ENCODE peak calls at places on chromosomes 3 and 15, in four cellular contexts. J, N, F and R are unnamed samples.

GRCh38 chr3:39707314-39707909 is 102.0 kb upstream of the MYRIP start:
- DNase-seq in N (no peak), F (no peak), J (peak), R (peak)

GRCh38 chr15:80998252-80998651 is 2.5 kb upstream of the TLNRD1 start:
- DNase-seq in N (no peak), F (no peak), J (no peak), R (no peak)

GRCh38 chr15:67003586-67003985 is 61.8 kb upstream of the SMAD3 start:
- DNase-seq in F (no peak), J (peak), N (no peak), R (no peak)

GRCh38 chr3:67662733-67663132 is 8.3 kb upstream of the SUCLG2 start:
- DNase-seq in J (no peak), N (no peak), F (no peak), R (no peak)

GRCh38 chr15:22808240-22808639 is 21.8 kb downstream of the NIPA1 start:
- DNase-seq in N (no peak), J (no peak), F (no peak), R (no peak)

GRCh38 chr15:59165726-59166125 is 40.9 kb upstream of the LDHAL6B start:
- DNase-seq in F (no peak), J (no peak), N (no peak), R (no peak)

GRCh38 chr3:170038434-170039110 is 777 bp downstream of the GPR160 start:
- DNase-seq in F (peak), J (no peak), N (peak), R (peak)

GRCh38 chr15:74350295-74351275 is 16.9 kb downstream of the CYP11A1 start:
- DNase-seq in N (no peak), J (no peak), F (no peak), R (peak)

GRCh38 chr3:45795882-45796765 is at the start of gene SLC6A20:
- DNase-seq in N (peak), F (no peak), J (no peak), R (peak)

GRCh38 chr3:186025161-186025560 is 83.7 kb downstream of the ETV5 start:
- DNase-seq in J (peak), N (no peak), F (no peak), R (no peak)

GRCh38 chr15:41621200-41622193 is 38.7 kb upstream of the MGA start:
- DNase-seq in N (peak), J (peak), F (peak), R (peak)

GRCh38 chr15:62821384-62822131 is 221.0 kb upstream of the TPM1 start:
- DNase-seq in N (no peak), J (no peak), F (no peak), R (no peak)

GRCh38 chr3:129424185-129424841 is 4.1 kb downstream of the EFCAB12 start:
- DNase-seq in N (no peak), F (no peak), J (peak), R (peak)

GRCh38 chr3:194203482-194204035 is 67.6 kb downstream of the HES1 start:
- DNase-seq in J (no peak), F (no peak), N (peak), R (peak)

GRCh38 chr3:29757054-29757777 is 476.3 kb downstream of the RBMS3 start:
- DNase-seq in N (no peak), J (peak), F (no peak), R (peak)

GRCh38 chr15:65189102-65189740 is 4.1 kb upstream of the CLPX start:
- DNase-seq in N (peak), F (peak), J (peak), R (peak)

GRCh38 chr15:70463453-70463834 is 299.9 kb downstream of the UACA start:
- DNase-seq in N (no peak), F (no peak), J (no peak), R (no peak)

GRCh38 chr15:64678126-64678819 is 97.1 kb downstream of the RBPMS2 start:
- DNase-seq in N (no peak), J (no peak), F (no peak), R (no peak)

GRCh38 chr3:107993771-107994170 is 97.1 kb downstream of the CD47 start:
- DNase-seq in N (no peak), J (peak), F (no peak), R (no peak)

GRCh38 chr3:84110787-84111186 is 848.0 kb upstream of the CADM2 start:
- DNase-seq in N (no peak), J (no peak), F (no peak), R (no peak)

GRCh38 chr3:84109911-84110310 is 848.9 kb upstream of the CADM2 start:
- DNase-seq in J (no peak), N (no peak), F (no peak), R (no peak)

GRCh38 chr3:84108442-84108971 is 850.3 kb upstream of the CADM2 start:
- DNase-seq in F (no peak), J (peak), N (no peak), R (peak)
- H3K56ac ChIP-seq in F (no peak), J (no peak), N (no peak), R (no peak)

DNA sequence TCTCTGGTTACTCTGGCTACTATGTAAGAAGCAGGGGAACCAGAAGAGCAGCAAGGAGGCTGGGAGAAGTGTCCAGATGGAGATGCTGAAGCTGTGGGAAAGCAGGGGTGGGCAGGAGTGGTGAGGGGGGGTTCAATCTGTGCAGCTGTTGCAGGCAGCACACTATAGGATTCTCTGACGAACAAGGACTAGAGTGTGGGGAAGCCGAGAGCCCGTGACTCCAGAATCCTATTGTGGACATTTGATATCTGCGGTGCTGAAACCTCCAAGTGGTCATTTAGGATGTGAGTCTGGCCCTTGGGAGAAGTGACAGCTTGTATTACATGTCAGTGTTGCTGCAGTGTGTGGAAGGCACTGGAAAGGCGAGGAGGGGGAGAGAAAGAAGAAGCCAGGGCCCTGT is 60.5 kb downstream of the GABRB3 start:
- DNase-seq in F (no peak), J (no peak), N (no peak), R (no peak)
- H3K56ac ChIP-seq in F (no peak), J (no peak), N (no peak), R (peak)

DNA sequence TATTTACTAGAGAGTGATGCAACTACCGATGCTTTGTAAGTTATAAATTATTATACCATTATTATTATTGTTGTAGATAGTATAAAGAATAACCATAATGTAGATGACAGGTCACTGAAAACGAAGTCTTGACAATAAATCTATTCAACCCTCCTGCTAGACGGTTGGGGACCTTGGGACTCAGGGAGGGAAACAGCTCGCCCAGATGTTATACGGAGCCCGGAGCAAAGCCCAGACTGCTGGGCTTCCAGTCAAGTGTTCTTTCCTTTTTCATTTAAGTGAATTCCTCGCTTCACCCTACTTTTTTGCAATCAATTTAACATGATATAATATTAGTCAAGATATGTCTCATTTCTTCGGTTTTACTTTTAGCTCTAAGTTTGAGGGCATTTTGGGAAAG is 173.5 kb upstream of the TP63 start:
- DNase-seq in J (no peak), F (no peak), N (no peak), R (no peak)
- H3K56ac ChIP-seq in J (no peak), F (no peak), N (no peak), R (no peak)

GRCh38 chr3:13296662-13297061 is 123.5 kb downstream of the NUP210 start:
- DNase-seq in N (no peak), J (no peak), F (no peak), R (peak)
- H3K56ac ChIP-seq in N (no peak), J (no peak), F (no peak), R (no peak)

GRCh38 chr3:100171211-100171700 is 57.0 kb upstream of the FILIP1L start:
- DNase-seq in N (no peak), F (no peak), J (no peak), R (no peak)

GRCh38 chr3:100165926-100166550 is 51.7 kb upstream of the FILIP1L start:
- DNase-seq in J (no peak), N (no peak), F (no peak), R (no peak)

GRCh38 chr3:100173931-100174330 is 59.6 kb upstream of the FILIP1L start:
- DNase-seq in J (no peak), F (no peak), N (no peak), R (no peak)

GRCh38 chr3:100169186-100169585 is 54.9 kb upstream of the FILIP1L start:
- DNase-seq in N (no peak), J (no peak), F (no peak), R (no peak)

DNA sequence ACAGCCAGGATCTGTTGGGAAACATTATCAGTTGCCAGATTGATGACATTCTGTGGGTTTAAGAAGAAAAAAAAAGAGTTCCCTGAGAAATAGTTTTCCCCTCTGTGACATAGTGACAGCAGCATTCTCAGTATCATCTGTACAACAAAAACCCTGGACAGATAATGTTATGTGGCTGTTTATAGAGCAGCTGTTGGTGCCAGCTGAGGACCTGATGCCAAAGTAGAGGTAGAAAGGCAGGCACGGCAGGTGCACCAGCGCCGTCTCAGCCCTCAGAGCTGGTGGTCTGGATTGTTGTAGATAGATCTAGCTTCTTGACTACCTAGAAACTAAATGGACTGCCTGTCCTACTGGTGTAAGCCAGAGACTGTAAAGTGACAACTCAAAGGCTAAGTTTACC is 56.2 kb upstream of the FILIP1L start:
- DNase-seq in J (no peak), F (no peak), N (no peak), R (no peak)
- H3K56ac ChIP-seq in J (no peak), F (no peak), N (no peak), R (no peak)

GRCh38 chr3:174168538-174169254 is 690.4 kb upstream of the NAALADL2 start:
- DNase-seq in F (no peak), N (no peak), J (no peak), R (no peak)
- H3K56ac ChIP-seq in F (no peak), N (no peak), J (no peak), R (no peak)